ENCODE peak calls at places on chromosome 13, in five cellular contexts. Y, F, Z, P and G are unnamed samples.

GRCh38 chr13:53131361-53131760 is 102.7 kb downstream of the OLFM4 start:
- DNase-seq in P (no peak), Y (no peak), F (no peak), Z (no peak), G (no peak)

GRCh38 chr13:26469602-26470001 is 87.9 kb upstream of the WASF3 start:
- DNase-seq in P (no peak), Z (no peak), Y (no peak), F (no peak), G (no peak)

GRCh38 chr13:88068975-88069374 is 397.8 kb downstream of the SLITRK5 start:
- DNase-seq in P (no peak), Z (peak), F (no peak), Y (peak), G (peak)

GRCh38 chr13:62038214-62038613 is 622.6 kb upstream of the PCDH20 start:
- DNase-seq in Z (no peak), Y (no peak), F (no peak), P (no peak), G (no peak)

GRCh38 chr13:50691682-50692263 is 151.7 kb downstream of the DLEU7 start:
- DNase-seq in F (no peak), P (no peak), Y (no peak), Z (peak), G (no peak)

GRCh38 chr13:31043891-31044657 is 111.6 kb downstream of the TEX26 start:
- DNase-seq in F (peak), Y (peak), Z (peak), P (peak), G (peak)

GRCh38 chr13:62875118-62875640 is 1459.5 kb upstream of the PCDH20 start:
- DNase-seq in P (no peak), Y (no peak), F (no peak), Z (no peak), G (no peak)

GRCh38 chr13:60043262-60043661 is 120.5 kb downstream of the DIAPH3 start:
- DNase-seq in P (no peak), Y (no peak), Z (no peak), F (no peak), G (no peak)

GRCh38 chr13:45226024-45226423 is 25.2 kb upstream of the KCTD4 start:
- DNase-seq in Y (no peak), P (no peak), F (no peak), Z (no peak), G (no peak)

GRCh38 chr13:113724780-113725315 is 34.2 kb upstream of the TMEM255B start:
- DNase-seq in F (peak), P (peak), Z (peak), Y (peak), G (peak)
- TF ChIP-seq CTCF in F (peak), P (peak), Z (peak), Y (peak), G (peak)

GRCh38 chr13:19890030-19890429 is 26.6 kb upstream of the ZMYM5 start:
- DNase-seq in P (no peak), Z (peak), Y (no peak), F (no peak), G (no peak)

GRCh38 chr13:19888799-19889198 is 25.4 kb upstream of the ZMYM5 start:
- DNase-seq in Z (no peak), P (no peak), Y (no peak), F (no peak), G (no peak)
- TF ChIP-seq CTCF in Z (peak), P (no peak), Y (no peak), F (no peak), G (no peak)

GRCh38 chr13:36979361-36980040 is 19.6 kb downstream of the ALG5 start:
- DNase-seq in Z (no peak), Y (no peak), P (no peak), F (no peak), G (no peak)

GRCh38 chr13:36986462-36987240 is 12.5 kb downstream of the ALG5 start:
- DNase-seq in P (no peak), Z (no peak), F (no peak), Y (no peak), G (no peak)

DNA sequence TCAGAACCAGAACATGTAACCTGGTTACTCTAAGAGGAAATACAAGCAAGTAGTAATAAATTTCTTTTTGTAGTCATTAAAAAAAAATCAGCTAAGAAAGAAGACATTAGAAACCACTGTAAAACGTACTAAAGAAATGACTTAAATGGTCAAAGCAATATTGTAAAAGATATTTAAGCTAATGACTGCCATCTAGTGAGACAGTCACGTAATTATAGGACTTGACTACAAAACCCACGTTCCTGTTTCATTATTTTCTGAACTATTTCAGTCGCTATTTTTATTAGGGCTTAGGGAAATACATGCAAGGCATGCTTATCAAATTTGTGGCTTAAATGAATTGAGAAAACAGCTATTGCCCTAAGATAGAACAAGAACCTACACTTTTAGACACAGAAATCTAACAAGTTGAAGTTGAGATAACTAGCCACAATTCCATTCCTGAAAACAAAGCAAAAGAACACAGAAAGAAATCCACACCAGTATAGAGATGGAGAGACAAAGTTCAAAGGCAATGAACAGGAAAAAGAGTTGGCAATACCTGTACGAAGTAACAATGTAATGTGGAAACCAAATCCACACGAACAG is 17.9 kb downstream of the ALG5 start:
- DNase-seq in Z (peak), Y (no peak), F (peak), P (no peak), G (no peak)
- TF ChIP-seq CTCF in Z (peak), Y (no peak), F (peak), P (peak), G (peak)

GRCh38 chr13:75556961-75557360 is 7.4 kb downstream of the UCHL3 start:
- DNase-seq in Z (no peak), P (no peak), F (no peak), Y (no peak), G (no peak)
- TF ChIP-seq CTCF in Z (no peak), P (no peak), F (no peak), Y (no peak), G (no peak)

GRCh38 chr13:86976521-86977324 is 694.4 kb upstream of the SLITRK5 start:
- DNase-seq in Y (no peak), P (no peak), F (no peak), Z (no peak), G (no peak)

GRCh38 chr13:86974995-86975328 is 696.2 kb upstream of the SLITRK5 start:
- DNase-seq in P (no peak), Y (no peak), F (no peak), Z (peak), G (no peak)

DNA sequence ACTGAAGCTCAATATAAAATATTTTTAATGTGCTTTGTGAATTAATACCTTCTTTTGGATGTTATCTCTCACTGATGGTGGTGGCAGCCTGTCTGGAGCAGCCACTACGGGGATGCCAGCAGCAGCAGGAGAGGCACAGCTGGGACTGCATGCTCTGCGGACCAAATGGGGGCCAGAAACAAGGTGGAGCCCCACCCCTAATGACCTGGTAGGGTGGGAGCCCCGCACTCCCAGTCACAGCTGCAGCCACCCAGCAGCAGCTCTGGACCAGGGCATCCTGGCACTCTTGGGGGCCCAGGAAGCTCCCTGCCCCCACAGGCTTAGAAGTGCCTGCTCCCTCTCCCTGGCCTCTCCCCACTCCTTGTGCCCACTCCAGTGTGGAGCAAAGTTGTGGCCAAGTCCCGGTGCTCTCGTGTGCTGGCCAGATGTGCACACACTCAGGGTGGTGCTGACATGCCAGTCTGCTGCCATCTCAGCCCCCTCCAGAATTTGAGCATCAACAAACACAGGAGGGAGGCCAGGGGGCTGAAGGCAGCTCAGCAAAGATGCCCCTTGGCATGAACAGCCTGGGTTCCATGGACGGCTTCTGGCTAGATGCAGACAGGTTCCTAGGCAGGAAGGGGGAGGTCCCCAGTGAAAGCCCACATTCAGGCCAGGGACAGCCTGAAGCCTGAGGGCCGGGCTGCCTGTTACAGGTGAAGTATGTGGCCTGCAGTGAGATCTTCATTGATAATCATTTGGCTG is 696.7 kb upstream of the SLITRK5 start:
- DNase-seq in P (no peak), Y (no peak), F (no peak), Z (no peak), G (no peak)
- TF ChIP-seq CTCF in P (no peak), Y (no peak), F (no peak), Z (no peak), G (no peak)

GRCh38 chr13:51935326-51936171 is 73.8 kb downstream of the CCDC70 start:
- DNase-seq in Y (peak), P (peak), Z (peak), F (no peak), G (peak)
- TF ChIP-seq CTCF in Y (no peak), P (no peak), Z (peak), F (no peak), G (peak)

GRCh38 chr13:39810091-39810877 is 154.8 kb downstream of the COG6 start:
- DNase-seq in F (no peak), Z (no peak), P (no peak), Y (no peak), G (no peak)
- TF ChIP-seq CTCF in F (no peak), Z (no peak), P (no peak), Y (no peak), G (no peak)

GRCh38 chr13:48120246-48120645 is 25.3 kb upstream of the MED4 start:
- DNase-seq in F (no peak), Z (no peak), P (no peak), Y (no peak), G (no peak)

GRCh38 chr13:48126944-48127814 is 32.3 kb upstream of the MED4 start:
- DNase-seq in Y (peak), P (peak), Z (peak), F (peak), G (peak)

GRCh38 chr13:48125794-48126228 is 30.9 kb upstream of the MED4 start:
- DNase-seq in P (no peak), Y (peak), Z (peak), F (no peak), G (no peak)

GRCh38 chr13:48121733-48122132 is 26.8 kb upstream of the MED4 start:
- DNase-seq in Z (peak), Y (no peak), P (no peak), F (no peak), G (peak)

GRCh38 chr13:48123827-48124226 is 28.9 kb upstream of the MED4 start:
- DNase-seq in P (no peak), Y (no peak), F (no peak), Z (no peak), G (no peak)
- TF ChIP-seq CTCF in P (no peak), Y (no peak), F (no peak), Z (no peak), G (no peak)